ENCODE peak calls at places on chromosomes 11 and 22, in seven cellular contexts. One of them, this sample, is unnamed.

GRCh38 chr22:31093956-31094622 is 13.0 kb downstream of the SMTN start:
- DNase-seq in sigmoid colon: peak; percentile 84
- DNase-seq in prostate gland: no peak
- DNase-seq in K562: no peak
- DNase-seq in breast epithelium: no peak
- DNase-seq in HCT116: no peak
- DNase-seq in stomach: peak; percentile 51
- DNase-seq in this sample: no peak

GRCh38 chr11:113675565-113675964 is 30.5 kb downstream of the TMPRSS5 start:
- DNase-seq in prostate gland: no peak
- DNase-seq in K562: no peak
- DNase-seq in HCT116: no peak
- DNase-seq in stomach: no peak
- DNase-seq in breast epithelium: no peak
- DNase-seq in sigmoid colon: no peak
- DNase-seq in this sample: no peak

GRCh38 chr22:25156736-25157135 is 42.9 kb upstream of the CRYBB3 start:
- DNase-seq in stomach: no peak
- DNase-seq in prostate gland: no peak
- DNase-seq in HCT116: no peak
- DNase-seq in breast epithelium: no peak
- DNase-seq in sigmoid colon: no peak
- DNase-seq in K562: no peak
- DNase-seq in this sample: no peak

GRCh38 chr22:28922540-28923244 is 39.3 kb downstream of the ZNRF3 start:
- DNase-seq in prostate gland: no peak
- DNase-seq in breast epithelium: no peak
- DNase-seq in sigmoid colon: no peak
- DNase-seq in K562: no peak
- DNase-seq in stomach: no peak
- DNase-seq in HCT116: no peak
- DNase-seq in this sample: no peak

GRCh38 chr11:86047275-86047991 is 21.5 kb downstream of the PICALM start:
- DNase-seq in prostate gland: no peak
- DNase-seq in HCT116: no peak
- DNase-seq in stomach: no peak
- DNase-seq in K562: no peak
- DNase-seq in sigmoid colon: no peak
- DNase-seq in breast epithelium: no peak
- DNase-seq in this sample: no peak

GRCh38 chr11:20131744-20132666 is 28.3 kb downstream of the DBX1 start:
- DNase-seq in prostate gland: peak; percentile 50
- DNase-seq in stomach: peak; percentile 68
- DNase-seq in sigmoid colon: peak; percentile 85
- DNase-seq in K562: peak; percentile 76
- DNase-seq in HCT116: no peak
- DNase-seq in breast epithelium: peak; percentile 35
- DNase-seq in this sample: no peak

GRCh38 chr11:130211781-130212401 is 52.3 kb downstream of the ST14 start:
- DNase-seq in K562: no peak
- DNase-seq in prostate gland: no peak
- DNase-seq in stomach: peak; percentile 20
- DNase-seq in breast epithelium: peak; percentile 11
- DNase-seq in HCT116: no peak
- DNase-seq in sigmoid colon: peak; percentile 48
- DNase-seq in this sample: peak; percentile 64

GRCh38 chr22:25845985-25846745 is 104.2 kb downstream of the MYO18B start:
- DNase-seq in prostate gland: no peak
- DNase-seq in K562: no peak
- DNase-seq in sigmoid colon: no peak
- DNase-seq in HCT116: no peak
- DNase-seq in breast epithelium: no peak
- DNase-seq in stomach: no peak
- DNase-seq in this sample: no peak

GRCh38 chr22:25045176-25045575 is 92.7 kb downstream of the KIAA1671 start:
- DNase-seq in breast epithelium: no peak
- DNase-seq in sigmoid colon: no peak
- DNase-seq in stomach: no peak
- DNase-seq in K562: no peak
- DNase-seq in prostate gland: no peak
- DNase-seq in HCT116: no peak
- DNase-seq in this sample: no peak

GRCh38 chr11:32435511-32435946 is at the start of gene WT1:
- DNase-seq in sigmoid colon: no peak
- DNase-seq in stomach: no peak
- DNase-seq in prostate gland: no peak
- DNase-seq in HCT116: no peak
- DNase-seq in K562: peak; percentile 85
- DNase-seq in breast epithelium: no peak
- DNase-seq in this sample: no peak

GRCh38 chr11:61083601-61084147 is 18.6 kb upstream of the CD5 start:
- DNase-seq in stomach: no peak
- DNase-seq in sigmoid colon: no peak
- DNase-seq in breast epithelium: no peak
- DNase-seq in K562: no peak
- DNase-seq in prostate gland: no peak
- DNase-seq in HCT116: no peak
- DNase-seq in this sample: no peak

GRCh38 chr11:56396047-56396446 is 16.4 kb upstream of the OR5AL1 start:
- DNase-seq in HCT116: no peak
- DNase-seq in K562: no peak
- DNase-seq in sigmoid colon: no peak
- DNase-seq in stomach: no peak
- DNase-seq in breast epithelium: no peak
- DNase-seq in prostate gland: no peak
- DNase-seq in this sample: no peak

GRCh38 chr11:67277231-67277961 is 11.1 kb downstream of the GRK2 start:
- DNase-seq in K562: peak; percentile 83
- DNase-seq in breast epithelium: peak; percentile 86
- DNase-seq in HCT116: no peak
- DNase-seq in stomach: peak; percentile 91
- DNase-seq in sigmoid colon: peak; percentile 96
- DNase-seq in prostate gland: peak; percentile 85
- DNase-seq in this sample: peak; percentile 94

GRCh38 chr11:44404323-44404705 is 94.4 kb upstream of the ALX4 start:
- DNase-seq in stomach: no peak
- DNase-seq in HCT116: no peak
- DNase-seq in sigmoid colon: no peak
- DNase-seq in K562: no peak
- DNase-seq in breast epithelium: no peak
- DNase-seq in prostate gland: no peak
- DNase-seq in this sample: no peak

GRCh38 chr11:125371451-125371935 is 124.6 kb downstream of the FEZ1 start:
- DNase-seq in prostate gland: no peak
- DNase-seq in K562: no peak
- DNase-seq in sigmoid colon: no peak
- DNase-seq in HCT116: no peak
- DNase-seq in stomach: no peak
- DNase-seq in breast epithelium: no peak
- DNase-seq in this sample: no peak

GRCh38 chr22:20549232-20549841 is 41.9 kb downstream of the MED15 start:
- DNase-seq in K562: peak; percentile 72
- DNase-seq in stomach: no peak
- DNase-seq in breast epithelium: no peak
- DNase-seq in prostate gland: no peak
- DNase-seq in sigmoid colon: peak; percentile 76
- DNase-seq in HCT116: no peak
- DNase-seq in this sample: no peak

GRCh38 chr11:17991799-17992433 is 20.9 kb downstream of the SERGEF start:
- DNase-seq in K562: peak; percentile 61
- DNase-seq in HCT116: peak; percentile 42
- DNase-seq in sigmoid colon: no peak
- DNase-seq in breast epithelium: no peak
- DNase-seq in prostate gland: no peak
- DNase-seq in stomach: peak; percentile 34
- DNase-seq in this sample: no peak

GRCh38 chr11:32302826-32303225 is 132.5 kb downstream of the WT1 start:
- DNase-seq in stomach: no peak
- DNase-seq in prostate gland: no peak
- DNase-seq in K562: no peak
- DNase-seq in sigmoid colon: no peak
- DNase-seq in HCT116: no peak
- DNase-seq in breast epithelium: no peak
- DNase-seq in this sample: no peak

GRCh38 chr11:93959663-93960062 is 61.5 kb upstream of the HEPHL1 start:
- DNase-seq in sigmoid colon: no peak
- DNase-seq in breast epithelium: no peak
- DNase-seq in stomach: no peak
- DNase-seq in K562: no peak
- DNase-seq in HCT116: no peak
- DNase-seq in prostate gland: no peak
- DNase-seq in this sample: no peak

GRCh38 chr11:112513936-112514716 is 253.5 kb upstream of the PLET1 start:
- DNase-seq in sigmoid colon: no peak
- DNase-seq in HCT116: no peak
- DNase-seq in stomach: no peak
- DNase-seq in breast epithelium: no peak
- DNase-seq in K562: no peak
- DNase-seq in prostate gland: no peak
- DNase-seq in this sample: no peak

GRCh38 chr11:131033151-131033651 is 116.9 kb upstream of the SNX19 start:
- DNase-seq in prostate gland: no peak
- DNase-seq in sigmoid colon: no peak
- DNase-seq in K562: no peak
- DNase-seq in HCT116: peak; percentile 12
- DNase-seq in breast epithelium: no peak
- DNase-seq in stomach: no peak
- DNase-seq in this sample: no peak

GRCh38 chr11:2578006-2578933 is 121.5 kb downstream of the KCNQ1OT1 start:
- DNase-seq in breast epithelium: no peak
- DNase-seq in K562: no peak
- DNase-seq in prostate gland: no peak
- DNase-seq in HCT116: no peak
- DNase-seq in sigmoid colon: peak; percentile 60
- DNase-seq in stomach: peak; percentile 44
- DNase-seq in this sample: peak; percentile 67

GRCh38 chr11:81080476-81080875 is 1639.6 kb upstream of the TENM4 start:
- DNase-seq in breast epithelium: no peak
- DNase-seq in K562: no peak
- DNase-seq in prostate gland: no peak
- DNase-seq in stomach: no peak
- DNase-seq in HCT116: no peak
- DNase-seq in sigmoid colon: no peak
- DNase-seq in this sample: no peak

GRCh38 chr11:46410021-46410420 is 18.4 kb upstream of the CHRM4 start:
- DNase-seq in prostate gland: no peak
- DNase-seq in sigmoid colon: no peak
- DNase-seq in K562: no peak
- DNase-seq in HCT116: no peak
- DNase-seq in breast epithelium: no peak
- DNase-seq in stomach: no peak
- DNase-seq in this sample: no peak

GRCh38 chr11:28983780-28984179 is 875.6 kb downstream of the METTL15 start:
- DNase-seq in prostate gland: no peak
- DNase-seq in stomach: no peak
- DNase-seq in K562: no peak
- DNase-seq in HCT116: no peak
- DNase-seq in sigmoid colon: no peak
- DNase-seq in breast epithelium: no peak
- DNase-seq in this sample: no peak

GRCh38 chr11:97909544-97910394 is 1111.0 kb upstream of the CNTN5 start:
- DNase-seq in prostate gland: no peak
- DNase-seq in HCT116: no peak
- DNase-seq in K562: no peak
- DNase-seq in breast epithelium: no peak
- DNase-seq in sigmoid colon: no peak
- DNase-seq in stomach: no peak
- DNase-seq in this sample: no peak

GRCh38 chr11:94186342-94187203 is 57.9 kb downstream of the PANX1 start:
- DNase-seq in prostate gland: no peak
- DNase-seq in sigmoid colon: no peak
- DNase-seq in breast epithelium: no peak
- DNase-seq in HCT116: no peak
- DNase-seq in K562: no peak
- DNase-seq in stomach: no peak
- DNase-seq in this sample: no peak

GRCh38 chr22:32958021-32958420 is 100.2 kb downstream of the SYN3 start:
- DNase-seq in K562: no peak
- DNase-seq in prostate gland: no peak
- DNase-seq in HCT116: no peak
- DNase-seq in breast epithelium: no peak
- DNase-seq in sigmoid colon: no peak
- DNase-seq in stomach: no peak
- DNase-seq in this sample: no peak
- TF ChIP-seq CTCF in K562: no peak
- TF ChIP-seq CTCF in prostate gland: no peak
- TF ChIP-seq CTCF in HCT116: no peak
- TF ChIP-seq CTCF in breast epithelium: no peak
- TF ChIP-seq CTCF in sigmoid colon: no peak
- TF ChIP-seq CTCF in stomach: no peak
- TF ChIP-seq CTCF in this sample: no peak

DNA sequence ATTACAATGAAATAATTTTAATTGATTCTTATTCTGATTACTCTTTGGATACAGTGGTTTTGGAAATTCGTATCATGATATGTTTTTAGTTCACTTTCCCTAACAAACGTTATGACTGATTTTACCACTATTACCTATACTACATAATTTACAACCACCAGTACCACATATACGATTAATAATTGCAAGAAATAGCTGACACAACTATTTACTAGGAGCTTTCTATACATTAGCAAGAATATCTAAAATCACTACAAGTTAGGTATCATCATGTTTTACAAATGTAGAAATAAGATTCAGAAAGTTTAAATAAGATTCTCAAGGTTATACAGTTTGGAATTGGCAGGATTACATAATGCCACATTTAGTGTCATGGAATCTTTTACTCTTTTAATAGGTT is 1401.1 kb upstream of the RAG2 start:
- DNase-seq in sigmoid colon: no peak
- DNase-seq in stomach: no peak
- DNase-seq in prostate gland: no peak
- DNase-seq in K562: no peak
- DNase-seq in HCT116: no peak
- DNase-seq in breast epithelium: no peak
- DNase-seq in this sample: no peak
- TF ChIP-seq POLR2AphosphoS5 in sigmoid colon: no peak
- TF ChIP-seq POLR2AphosphoS5 in stomach: no peak
- TF ChIP-seq POLR2AphosphoS5 in prostate gland: no peak
- TF ChIP-seq POLR2AphosphoS5 in K562: no peak
- TF ChIP-seq POLR2AphosphoS5 in HCT116: no peak
- TF ChIP-seq POLR2AphosphoS5 in breast epithelium: no peak
- TF ChIP-seq POLR2AphosphoS5 in this sample: no peak

DNA sequence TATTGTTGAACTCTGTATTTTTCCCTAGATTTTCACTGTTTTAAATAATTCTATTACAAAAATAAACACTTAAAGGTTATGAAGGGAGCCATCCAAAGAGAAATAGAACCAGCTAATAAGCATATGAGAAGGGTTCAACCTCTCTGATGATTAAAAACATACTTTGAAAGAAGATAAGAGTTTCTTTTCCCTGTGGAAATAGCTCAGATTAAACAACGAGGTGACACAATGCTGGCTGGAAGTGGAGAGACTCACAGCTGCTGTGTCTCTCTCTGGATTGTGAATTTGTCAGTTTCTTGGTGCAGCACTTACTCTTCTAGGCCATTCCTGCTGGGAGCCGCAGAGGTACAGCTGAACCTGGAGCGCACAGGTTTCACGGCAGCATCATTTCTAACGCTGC is 4.9 kb upstream of the FBLN1 start:
- DNase-seq in stomach: no peak
- DNase-seq in breast epithelium: no peak
- DNase-seq in K562: no peak
- DNase-seq in HCT116: no peak
- DNase-seq in sigmoid colon: no peak
- DNase-seq in prostate gland: no peak
- DNase-seq in this sample: no peak
- TF ChIP-seq POLR2A in stomach: no peak
- TF ChIP-seq POLR2A in breast epithelium: no peak
- TF ChIP-seq POLR2A in K562: no peak
- TF ChIP-seq POLR2A in HCT116: no peak
- TF ChIP-seq POLR2A in sigmoid colon: no peak
- TF ChIP-seq POLR2A in prostate gland: no peak
- TF ChIP-seq POLR2A in this sample: no peak

GRCh38 chr11:87290304-87290922 is 252.7 kb downstream of the TMEM135 start:
- DNase-seq in HCT116: peak; percentile 38
- DNase-seq in stomach: no peak
- DNase-seq in prostate gland: no peak
- DNase-seq in K562: peak; percentile 25
- DNase-seq in breast epithelium: no peak
- DNase-seq in sigmoid colon: no peak
- DNase-seq in this sample: no peak
- TF ChIP-seq CTCF in HCT116: peak; percentile 79
- TF ChIP-seq CTCF in stomach: peak; percentile 50
- TF ChIP-seq CTCF in prostate gland: peak; percentile 52
- TF ChIP-seq CTCF in K562: no peak
- TF ChIP-seq CTCF in breast epithelium: peak; percentile 22
- TF ChIP-seq CTCF in sigmoid colon: peak; percentile 74
- TF ChIP-seq CTCF in this sample: peak; percentile 38